ENCODE peak calls at places on chromosomes 2 and 18, in six cellular contexts. One of them, this sample, is unnamed.

GRCh38 chr2:70403267-70404053 is 101.6 kb upstream of the FAM136A start:
- DNase-seq in foreskin keratinocyte: no peak
- DNase-seq in activated naive CD4-positive, alpha-beta T cell: no peak
- DNase-seq in activated CD4-positive, alpha-beta T cell treated with anti-CD3 and anti-CD28 coated beads for 24 hours: no peak
- DNase-seq in GDM1: no peak
- DNase-seq in upper lobe of right lung: no peak
- DNase-seq in this sample: no peak

GRCh38 chr2:231387904-231388724 is 7.4 kb upstream of the B3GNT7 start:
- DNase-seq in activated naive CD4-positive, alpha-beta T cell: no peak
- DNase-seq in activated CD4-positive, alpha-beta T cell treated with anti-CD3 and anti-CD28 coated beads for 24 hours: no peak
- DNase-seq in foreskin keratinocyte: no peak
- DNase-seq in upper lobe of right lung: no peak
- DNase-seq in GDM1: peak
- DNase-seq in this sample: peak

GRCh38 chr2:113255140-113256070 is 23.3 kb downstream of the PAX8 start:
- DNase-seq in foreskin keratinocyte: no peak
- DNase-seq in activated CD4-positive, alpha-beta T cell treated with anti-CD3 and anti-CD28 coated beads for 24 hours: no peak
- DNase-seq in activated naive CD4-positive, alpha-beta T cell: no peak
- DNase-seq in GDM1: no peak
- DNase-seq in upper lobe of right lung: no peak
- DNase-seq in this sample: no peak

GRCh38 chr2:209269024-209269423 is 154.8 kb upstream of the MAP2 start:
- DNase-seq in GDM1: no peak
- DNase-seq in upper lobe of right lung: no peak
- DNase-seq in activated CD4-positive, alpha-beta T cell treated with anti-CD3 and anti-CD28 coated beads for 24 hours: no peak
- DNase-seq in activated naive CD4-positive, alpha-beta T cell: no peak
- DNase-seq in foreskin keratinocyte: no peak
- DNase-seq in this sample: no peak

GRCh38 chr2:239443666-239444567 is 43.1 kb upstream of the HDAC4 start:
- DNase-seq in activated naive CD4-positive, alpha-beta T cell: no peak
- DNase-seq in upper lobe of right lung: no peak
- DNase-seq in activated CD4-positive, alpha-beta T cell treated with anti-CD3 and anti-CD28 coated beads for 24 hours: no peak
- DNase-seq in GDM1: no peak
- DNase-seq in foreskin keratinocyte: peak
- DNase-seq in this sample: no peak

GRCh38 chr2:129766594-129766993 is 212.9 kb upstream of the RAB6C start:
- DNase-seq in GDM1: no peak
- DNase-seq in foreskin keratinocyte: no peak
- DNase-seq in upper lobe of right lung: no peak
- DNase-seq in activated naive CD4-positive, alpha-beta T cell: no peak
- DNase-seq in activated CD4-positive, alpha-beta T cell treated with anti-CD3 and anti-CD28 coated beads for 24 hours: no peak
- DNase-seq in this sample: no peak

GRCh38 chr2:215537621-215538020 is 101.8 kb upstream of the FN1 start:
- DNase-seq in GDM1: no peak
- DNase-seq in foreskin keratinocyte: no peak
- DNase-seq in upper lobe of right lung: no peak
- DNase-seq in activated CD4-positive, alpha-beta T cell treated with anti-CD3 and anti-CD28 coated beads for 24 hours: no peak
- DNase-seq in activated naive CD4-positive, alpha-beta T cell: no peak
- DNase-seq in this sample: peak

GRCh38 chr2:239297142-239298125 is 103.4 kb downstream of the HDAC4 start:
- DNase-seq in upper lobe of right lung: peak
- DNase-seq in foreskin keratinocyte: no peak
- DNase-seq in activated CD4-positive, alpha-beta T cell treated with anti-CD3 and anti-CD28 coated beads for 24 hours: no peak
- DNase-seq in GDM1: no peak
- DNase-seq in activated naive CD4-positive, alpha-beta T cell: no peak
- DNase-seq in this sample: no peak

GRCh38 chr2:44244135-44244871 is 31.0 kb upstream of the SLC3A1 start:
- DNase-seq in activated CD4-positive, alpha-beta T cell treated with anti-CD3 and anti-CD28 coated beads for 24 hours: peak
- DNase-seq in upper lobe of right lung: no peak
- DNase-seq in GDM1: peak
- DNase-seq in activated naive CD4-positive, alpha-beta T cell: peak
- DNase-seq in foreskin keratinocyte: peak
- DNase-seq in this sample: peak

GRCh38 chr18:57353137-57353939 is 981 bp downstream of the ST8SIA3 start:
- DNase-seq in GDM1: no peak
- DNase-seq in activated naive CD4-positive, alpha-beta T cell: no peak
- DNase-seq in upper lobe of right lung: no peak
- DNase-seq in foreskin keratinocyte: no peak
- DNase-seq in activated CD4-positive, alpha-beta T cell treated with anti-CD3 and anti-CD28 coated beads for 24 hours: no peak
- DNase-seq in this sample: no peak

GRCh38 chr18:66971951-66972350 is 368.1 kb upstream of the CDH19 start:
- DNase-seq in activated naive CD4-positive, alpha-beta T cell: no peak
- DNase-seq in GDM1: no peak
- DNase-seq in upper lobe of right lung: no peak
- DNase-seq in activated CD4-positive, alpha-beta T cell treated with anti-CD3 and anti-CD28 coated beads for 24 hours: no peak
- DNase-seq in foreskin keratinocyte: no peak
- DNase-seq in this sample: no peak

GRCh38 chr18:2171840-2172625 is 399.3 kb downstream of the METTL4 start:
- DNase-seq in upper lobe of right lung: no peak
- DNase-seq in activated CD4-positive, alpha-beta T cell treated with anti-CD3 and anti-CD28 coated beads for 24 hours: no peak
- DNase-seq in foreskin keratinocyte: no peak
- DNase-seq in GDM1: no peak
- DNase-seq in activated naive CD4-positive, alpha-beta T cell: no peak
- DNase-seq in this sample: no peak

GRCh38 chr2:152790883-152791282 is 72.5 kb downstream of the ARL6IP6 start:
- DNase-seq in upper lobe of right lung: no peak
- DNase-seq in GDM1: no peak
- DNase-seq in activated naive CD4-positive, alpha-beta T cell: no peak
- DNase-seq in activated CD4-positive, alpha-beta T cell treated with anti-CD3 and anti-CD28 coated beads for 24 hours: no peak
- DNase-seq in foreskin keratinocyte: no peak
- DNase-seq in this sample: no peak

GRCh38 chr2:21118302-21118920 is 5.4 kb upstream of the TDRD15 start:
- DNase-seq in foreskin keratinocyte: peak
- DNase-seq in activated CD4-positive, alpha-beta T cell treated with anti-CD3 and anti-CD28 coated beads for 24 hours: no peak
- DNase-seq in activated naive CD4-positive, alpha-beta T cell: no peak
- DNase-seq in GDM1: no peak
- DNase-seq in upper lobe of right lung: no peak
- DNase-seq in this sample: peak

GRCh38 chr2:99695121-99695773 is 205.4 kb upstream of the REV1 start:
- DNase-seq in activated CD4-positive, alpha-beta T cell treated with anti-CD3 and anti-CD28 coated beads for 24 hours: no peak
- DNase-seq in GDM1: no peak
- DNase-seq in activated naive CD4-positive, alpha-beta T cell: no peak
- DNase-seq in foreskin keratinocyte: no peak
- DNase-seq in upper lobe of right lung: no peak
- DNase-seq in this sample: no peak

GRCh38 chr2:104318001-104318555 is 535.8 kb upstream of the POU3F3 start:
- DNase-seq in activated naive CD4-positive, alpha-beta T cell: no peak
- DNase-seq in upper lobe of right lung: no peak
- DNase-seq in activated CD4-positive, alpha-beta T cell treated with anti-CD3 and anti-CD28 coated beads for 24 hours: no peak
- DNase-seq in foreskin keratinocyte: no peak
- DNase-seq in GDM1: no peak
- DNase-seq in this sample: no peak